ENCODE peak calls at places on chromosomes 7 and 10, in five cellular contexts. X, M, F, U and S are unnamed samples.

GRCh38 chr10:5905854-5906507 is 15.9 kb downstream of the FBH1 start:
- DNase-seq in F (no peak), M (no peak), U (no peak), X (no peak), S (no peak)

GRCh38 chr10:17588420-17588819 is 28.8 kb downstream of the HACD1 start:
- DNase-seq in U (no peak), M (no peak), F (no peak), X (no peak), S (no peak)

GRCh38 chr10:43058716-43059335 is 18.0 kb upstream of the RET start:
- DNase-seq in M (no peak), U (no peak), X (no peak), F (no peak), S (no peak)

GRCh38 chr10:17179002-17179401 is 22.5 kb downstream of the TRDMT1 start:
- DNase-seq in F (no peak), X (no peak), U (no peak), M (no peak), S (no peak)

GRCh38 chr7:128014864-128015263 is 16.4 kb downstream of the LRRC4 start:
- DNase-seq in M (no peak), U (no peak), X (no peak), F (no peak), S (no peak)

GRCh38 chr10:99341860-99342517 is 12.8 kb downstream of the CNNM1 start:
- DNase-seq in M (no peak), U (no peak), X (no peak), F (no peak), S (no peak)

GRCh38 chr7:15140431-15140830 is 237.9 kb upstream of the DGKB start:
- DNase-seq in U (no peak), X (no peak), F (no peak), M (no peak), S (no peak)

GRCh38 chr10:70053212-70053895 is 708 bp downstream of the MACROH2A2 start:
- DNase-seq in X (no peak), M (no peak), F (peak; percentile 80), U (no peak), S (peak; percentile 10)

GRCh38 chr7:107387077-107387476 is 82.8 kb upstream of the GPR22 start:
- DNase-seq in F (peak; percentile 75), M (no peak), X (no peak), U (no peak), S (no peak)

GRCh38 chr7:2934984-2935740 is 91.1 kb upstream of the GNA12 start:
- DNase-seq in U (no peak), M (no peak), F (peak; percentile 28), X (no peak), S (no peak)

GRCh38 chr7:31114593-31115343 is 62.7 kb downstream of the ADCYAP1R1 start:
- DNase-seq in F (no peak), X (no peak), U (no peak), M (no peak), S (peak; percentile 79)

GRCh38 chr10:86400705-86401587 is 34.4 kb upstream of the GRID1 start:
- DNase-seq in M (peak; percentile 8), F (peak; percentile 81), X (peak; percentile 27), U (no peak), S (peak; percentile 72)

GRCh38 chr10:61170594-61170993 is 226.6 kb upstream of the RHOBTB1 start:
- DNase-seq in M (no peak), U (no peak), F (no peak), X (no peak), S (no peak)

GRCh38 chr7:15692621-15693020 is 6.1 kb upstream of the MEOX2 start:
- DNase-seq in F (no peak), M (no peak), U (no peak), X (no peak), S (no peak)

GRCh38 chr7:151003572-151003971 is 12.8 kb downstream of the NOS3 start:
- DNase-seq in M (no peak), X (no peak), U (no peak), F (no peak), S (peak; percentile 71)

GRCh38 chr7:130009848-130010688 is 41.1 kb downstream of the ZC3HC1 start:
- DNase-seq in F (peak; percentile 33), X (peak; percentile 13), M (peak; percentile 91), U (peak; percentile 17), S (no peak)

GRCh38 chr7:5574770-5575269 is 151.2 kb upstream of the TNRC18 start:
- DNase-seq in M (no peak), U (no peak), X (no peak), F (peak; percentile 92), S (no peak)

GRCh38 chr10:79385804-79386531 is 38.7 kb downstream of the PPIF start:
- DNase-seq in F (peak; percentile 54), X (no peak), U (no peak), M (no peak), S (no peak)

GRCh38 chr10:119305860-119306513 is 98.6 kb downstream of the GRK5 start:
- DNase-seq in X (no peak), U (peak; percentile 81), M (peak; percentile 97), F (no peak), S (no peak)

GRCh38 chr10:50807851-50808776 is 68.4 kb downstream of the ASAH2B start:
- DNase-seq in F (no peak), M (no peak), X (peak; percentile 88), U (no peak), S (no peak)

GRCh38 chr7:101164071-101164840 is 1.1 kb downstream of the VGF start:
- DNase-seq in U (no peak), M (no peak), X (no peak), F (peak; percentile 53), S (no peak)

GRCh38 chr10:64115913-64116643 is 594.9 kb downstream of the REEP3 start:
- DNase-seq in X (no peak), U (no peak), M (no peak), F (peak; percentile 44), S (peak; percentile 46)

GRCh38 chr10:117442521-117442920 is 67.3 kb upstream of the PDZD8 start:
- DNase-seq in F (no peak), M (no peak), X (no peak), U (no peak), S (no peak)
- TF ChIP-seq JUND in F (no peak), M (no peak), X (no peak), U (no peak), S (no peak)

DNA sequence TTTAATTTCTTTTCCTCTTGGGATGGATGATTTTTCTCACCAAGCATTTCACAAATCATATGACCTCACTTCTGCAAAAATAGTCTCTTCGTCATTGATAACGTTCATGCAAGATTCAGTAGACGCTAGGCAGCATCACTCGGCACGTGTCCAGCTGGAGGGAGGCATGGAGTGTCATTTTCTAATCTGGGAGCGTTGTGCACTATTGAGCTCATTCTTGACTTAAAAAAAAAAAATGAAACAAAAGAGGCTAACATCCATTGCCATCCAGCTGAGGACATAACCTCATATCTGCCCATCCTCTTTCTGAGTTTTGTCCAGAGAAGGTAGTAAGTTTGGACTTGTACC is 56.2 kb downstream of the COL17A1 start:
- DNase-seq in U (no peak), X (no peak), M (no peak), F (no peak), S (no peak)
- TF ChIP-seq JUND in U (no peak), X (no peak), M (no peak), F (no peak), S (no peak)

GRCh38 chr7:102412548-102412947 is 16.4 kb downstream of the PRKRIP1 start:
- DNase-seq in U (no peak), X (no peak), M (no peak), F (peak; percentile 73), S (no peak)
- TF ChIP-seq JUND in U (no peak), X (no peak), M (no peak), F (no peak), S (no peak)

DNA sequence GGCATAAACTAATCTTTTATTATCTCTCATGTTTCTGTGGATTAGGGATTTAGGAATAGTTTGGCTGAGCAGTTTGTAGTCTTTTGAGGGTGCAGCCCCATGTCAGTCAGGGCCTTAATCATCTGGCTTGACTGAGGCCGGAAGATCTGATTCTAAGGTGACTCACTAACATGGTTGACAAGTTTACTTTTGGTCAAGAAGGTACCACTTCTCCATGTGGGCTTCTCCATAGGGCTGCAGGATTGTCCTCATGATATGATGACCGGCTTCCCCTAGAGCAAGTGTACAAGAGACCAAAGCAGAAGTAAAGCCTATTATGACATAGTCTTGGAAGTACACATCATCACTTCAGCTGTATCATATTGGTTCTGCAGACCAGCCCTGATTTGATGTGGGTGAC is 45.9 kb upstream of the OIT3 start:
- DNase-seq in U (no peak), X (no peak), M (no peak), F (no peak), S (no peak)
- TF ChIP-seq JUND in U (no peak), X (no peak), M (peak; percentile 25), F (no peak), S (no peak)

GRCh38 chr7:26151953-26152781 is at the start of gene NFE2L3:
- DNase-seq in X (peak; percentile 76), U (no peak), M (peak; percentile 64), F (peak; percentile 98), S (peak; percentile 52)
- TF ChIP-seq JUND in X (no peak), U (no peak), M (no peak), F (no peak), S (no peak)

GRCh38 chr10:102421645-102422585 is 1.3 kb downstream of the FBXL15 start:
- DNase-seq in F (peak; percentile 33), M (no peak), U (no peak), X (peak; percentile 28), S (peak; percentile 71)

GRCh38 chr10:102418612-102419560 is at the start of gene PSD:
- DNase-seq in F (peak; percentile 94), U (no peak), X (no peak), M (no peak), S (no peak)

GRCh38 chr10:102420443-102420809 is 210 bp upstream of the FBXL15 start:
- DNase-seq in M (no peak), X (no peak), F (peak; percentile 80), U (no peak), S (peak; percentile 96)

GRCh38 chr10:102420810-102421644 is at the start of gene FBXL15:
- DNase-seq in U (peak; percentile 89), F (peak; percentile 91), X (peak; percentile 95), M (peak; percentile 99), S (peak; percentile 99)

DNA sequence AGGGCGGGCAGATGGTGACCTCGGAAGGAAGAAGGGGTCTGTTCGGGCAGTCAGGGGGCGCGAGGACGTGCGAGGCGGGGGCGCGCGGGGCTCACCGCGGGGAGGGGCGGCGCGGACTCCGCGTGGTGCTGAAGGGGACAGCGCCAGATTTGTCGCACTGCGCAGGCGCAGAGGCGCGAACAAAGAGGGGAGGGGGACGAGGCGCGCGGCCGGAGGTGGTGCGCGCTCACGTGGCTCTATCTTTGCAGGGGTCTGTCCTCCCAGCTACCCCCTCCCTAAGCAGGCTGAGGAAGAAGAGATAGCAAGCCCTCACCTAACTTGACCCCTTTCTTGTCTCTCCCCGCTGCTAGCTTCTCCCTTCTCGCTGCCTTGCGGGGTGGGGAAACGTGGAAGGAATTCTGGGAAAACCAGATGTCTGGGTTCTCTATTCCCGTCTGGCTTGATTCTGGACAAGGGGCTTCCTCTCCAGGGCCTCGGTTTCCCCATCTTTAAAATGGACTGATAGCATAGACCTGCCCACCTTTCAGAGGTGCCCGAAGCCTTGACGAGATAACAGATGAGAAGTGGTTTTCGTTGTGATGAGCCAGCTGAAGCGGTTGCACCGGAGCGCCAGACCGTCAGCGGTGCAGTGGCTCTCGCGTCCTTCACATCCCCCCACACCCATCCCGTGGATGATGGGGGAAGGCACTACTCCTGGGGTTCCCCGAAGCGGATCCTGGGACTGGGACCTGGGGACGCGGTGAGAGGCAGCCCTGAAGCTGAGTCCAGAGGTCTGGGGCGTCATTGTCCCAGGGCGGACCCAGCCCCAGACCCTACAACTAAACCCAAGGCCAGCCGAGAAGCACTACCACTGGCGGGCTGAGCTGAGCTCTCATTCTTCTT is 834 bp upstream of the FBXL15 start:
- DNase-seq in X (peak; percentile 35), U (no peak), F (peak; percentile 92), M (no peak), S (peak; percentile 81)
- TF ChIP-seq JUND in X (no peak), U (no peak), F (no peak), M (no peak), S (no peak)